ENCODE peak calls at places on chromosome 10, in ten cellular contexts. One of them, this sample, is unnamed.

GRCh38 chr10:112951349-112952281 is 1.6 kb downstream of the TCF7L2 start:
- DNase-seq in fibroblast of lung: peak
- DNase-seq in mucosa of descending colon: peak
- DNase-seq in fibroblast of the aortic adventitia: peak
- DNase-seq in OCI-LY7: peak
- DNase-seq in fibroblast of mammary gland: peak
- DNase-seq in colonic mucosa: peak
- DNase-seq in adipocyte: peak
- DNase-seq in small intestine: peak
- DNase-seq in testis: peak
- DNase-seq in this sample: peak

GRCh38 chr10:127195571-127196226 is 692 bp downstream of the INSYN2A start:
- DNase-seq in small intestine: no peak
- DNase-seq in colonic mucosa: no peak
- DNase-seq in mucosa of descending colon: no peak
- DNase-seq in fibroblast of mammary gland: peak
- DNase-seq in fibroblast of lung: peak
- DNase-seq in fibroblast of the aortic adventitia: no peak
- DNase-seq in testis: peak
- DNase-seq in OCI-LY7: no peak
- DNase-seq in adipocyte: no peak
- DNase-seq in this sample: peak

GRCh38 chr10:71218046-71218832 is 5.9 kb downstream of the UNC5B start:
- DNase-seq in mucosa of descending colon: no peak
- DNase-seq in fibroblast of the aortic adventitia: peak
- DNase-seq in colonic mucosa: no peak
- DNase-seq in fibroblast of mammary gland: peak
- DNase-seq in fibroblast of lung: peak
- DNase-seq in adipocyte: peak
- DNase-seq in small intestine: no peak
- DNase-seq in testis: no peak
- DNase-seq in OCI-LY7: no peak
- DNase-seq in this sample: no peak

GRCh38 chr10:3487228-3487627 is 297.8 kb downstream of the KLF6 start:
- DNase-seq in testis: no peak
- DNase-seq in adipocyte: no peak
- DNase-seq in OCI-LY7: no peak
- DNase-seq in fibroblast of the aortic adventitia: no peak
- DNase-seq in small intestine: no peak
- DNase-seq in fibroblast of mammary gland: no peak
- DNase-seq in mucosa of descending colon: no peak
- DNase-seq in fibroblast of lung: no peak
- DNase-seq in colonic mucosa: no peak
- DNase-seq in this sample: no peak

GRCh38 chr10:84194424-84195043 is at the start of gene CDHR1:
- DNase-seq in colonic mucosa: peak
- DNase-seq in fibroblast of the aortic adventitia: no peak
- DNase-seq in OCI-LY7: no peak
- DNase-seq in small intestine: no peak
- DNase-seq in fibroblast of lung: no peak
- DNase-seq in testis: peak
- DNase-seq in fibroblast of mammary gland: no peak
- DNase-seq in adipocyte: peak
- DNase-seq in mucosa of descending colon: peak
- DNase-seq in this sample: no peak

GRCh38 chr10:27948191-27948590 is 50.7 kb downstream of the ODAD2 start:
- DNase-seq in fibroblast of mammary gland: no peak
- DNase-seq in fibroblast of lung: peak
- DNase-seq in colonic mucosa: no peak
- DNase-seq in mucosa of descending colon: no peak
- DNase-seq in adipocyte: peak
- DNase-seq in OCI-LY7: no peak
- DNase-seq in fibroblast of the aortic adventitia: peak
- DNase-seq in small intestine: no peak
- DNase-seq in testis: no peak
- DNase-seq in this sample: no peak

GRCh38 chr10:131703941-131704340 is 196.9 kb upstream of the PPP2R2D start:
- DNase-seq in colonic mucosa: no peak
- DNase-seq in adipocyte: no peak
- DNase-seq in OCI-LY7: no peak
- DNase-seq in small intestine: no peak
- DNase-seq in mucosa of descending colon: no peak
- DNase-seq in fibroblast of the aortic adventitia: no peak
- DNase-seq in fibroblast of lung: no peak
- DNase-seq in fibroblast of mammary gland: no peak
- DNase-seq in testis: no peak
- DNase-seq in this sample: no peak

GRCh38 chr10:33913194-33913593 is 578.7 kb upstream of the NRP1 start:
- DNase-seq in testis: no peak
- DNase-seq in colonic mucosa: no peak
- DNase-seq in adipocyte: no peak
- DNase-seq in fibroblast of the aortic adventitia: no peak
- DNase-seq in mucosa of descending colon: no peak
- DNase-seq in OCI-LY7: no peak
- DNase-seq in fibroblast of lung: peak
- DNase-seq in small intestine: no peak
- DNase-seq in fibroblast of mammary gland: peak
- DNase-seq in this sample: peak

GRCh38 chr10:125691160-125691981 is 8.4 kb upstream of the TEX36 start:
- DNase-seq in mucosa of descending colon: no peak
- DNase-seq in fibroblast of mammary gland: peak
- DNase-seq in colonic mucosa: no peak
- DNase-seq in adipocyte: peak
- DNase-seq in testis: no peak
- DNase-seq in fibroblast of the aortic adventitia: no peak
- DNase-seq in small intestine: no peak
- DNase-seq in OCI-LY7: no peak
- DNase-seq in fibroblast of lung: no peak
- DNase-seq in this sample: no peak

GRCh38 chr10:133379152-133379800 is at the start of gene PAOX:
- DNase-seq in testis: peak
- DNase-seq in colonic mucosa: peak
- DNase-seq in OCI-LY7: peak
- DNase-seq in mucosa of descending colon: peak
- DNase-seq in fibroblast of mammary gland: peak
- DNase-seq in adipocyte: peak
- DNase-seq in small intestine: peak
- DNase-seq in fibroblast of the aortic adventitia: peak
- DNase-seq in fibroblast of lung: peak
- DNase-seq in this sample: peak

GRCh38 chr10:1434202-1434601 is 303.1 kb downstream of the ADARB2 start:
- DNase-seq in fibroblast of the aortic adventitia: no peak
- DNase-seq in mucosa of descending colon: no peak
- DNase-seq in adipocyte: no peak
- DNase-seq in small intestine: no peak
- DNase-seq in testis: no peak
- DNase-seq in OCI-LY7: no peak
- DNase-seq in fibroblast of mammary gland: no peak
- DNase-seq in fibroblast of lung: no peak
- DNase-seq in colonic mucosa: no peak
- DNase-seq in this sample: no peak

GRCh38 chr10:74151879-74152722 is 1.1 kb downstream of the ADK start:
- DNase-seq in colonic mucosa: no peak
- DNase-seq in small intestine: no peak
- DNase-seq in mucosa of descending colon: no peak
- DNase-seq in OCI-LY7: no peak
- DNase-seq in fibroblast of mammary gland: peak
- DNase-seq in fibroblast of the aortic adventitia: no peak
- DNase-seq in adipocyte: peak
- DNase-seq in fibroblast of lung: no peak
- DNase-seq in testis: no peak
- DNase-seq in this sample: no peak

GRCh38 chr10:74151057-74151878 is at the start of gene ADK:
- DNase-seq in colonic mucosa: peak
- DNase-seq in small intestine: peak
- DNase-seq in testis: peak
- DNase-seq in mucosa of descending colon: peak
- DNase-seq in OCI-LY7: peak
- DNase-seq in fibroblast of lung: peak
- DNase-seq in fibroblast of mammary gland: peak
- DNase-seq in fibroblast of the aortic adventitia: peak
- DNase-seq in adipocyte: peak
- DNase-seq in this sample: peak

GRCh38 chr10:74150151-74151056 is at the start of gene AP3M1:
- DNase-seq in OCI-LY7: peak
- DNase-seq in mucosa of descending colon: peak
- DNase-seq in fibroblast of lung: no peak
- DNase-seq in fibroblast of mammary gland: no peak
- DNase-seq in adipocyte: no peak
- DNase-seq in testis: peak
- DNase-seq in small intestine: no peak
- DNase-seq in fibroblast of the aortic adventitia: no peak
- DNase-seq in colonic mucosa: peak
- DNase-seq in this sample: no peak

GRCh38 chr10:74153676-74154075 is 2.7 kb downstream of the ADK start:
- DNase-seq in fibroblast of mammary gland: no peak
- DNase-seq in colonic mucosa: no peak
- DNase-seq in mucosa of descending colon: no peak
- DNase-seq in fibroblast of the aortic adventitia: no peak
- DNase-seq in fibroblast of lung: no peak
- DNase-seq in OCI-LY7: no peak
- DNase-seq in testis: no peak
- DNase-seq in small intestine: no peak
- DNase-seq in adipocyte: no peak
- DNase-seq in this sample: no peak

DNA sequence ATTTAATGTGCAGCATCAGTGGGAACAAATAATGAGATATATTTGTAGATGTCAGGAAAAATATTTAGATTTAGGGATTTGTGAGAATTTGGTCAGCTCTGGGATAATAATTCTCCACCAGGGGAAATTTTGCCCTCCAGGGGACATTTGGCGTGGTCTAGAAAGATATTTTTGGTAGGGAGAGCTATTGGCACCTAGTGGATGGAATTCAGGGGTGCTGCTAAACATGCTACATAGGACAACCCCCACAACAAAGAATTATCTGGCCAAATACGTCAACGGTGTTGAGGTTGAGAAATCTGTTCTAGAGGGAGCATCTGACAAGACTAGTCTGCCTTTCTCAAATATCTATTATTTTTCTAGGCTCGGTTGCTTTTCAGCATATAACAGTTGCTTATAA is 2.1 kb downstream of the ADK start:
- DNase-seq in small intestine: no peak
- DNase-seq in fibroblast of lung: peak
- DNase-seq in adipocyte: peak
- DNase-seq in fibroblast of mammary gland: peak
- DNase-seq in testis: no peak
- DNase-seq in OCI-LY7: no peak
- DNase-seq in colonic mucosa: no peak
- DNase-seq in mucosa of descending colon: no peak
- DNase-seq in fibroblast of the aortic adventitia: peak
- DNase-seq in this sample: peak
- H3K4me3 ChIP-seq in small intestine: no peak
- H3K4me3 ChIP-seq in fibroblast of lung: no peak
- H3K4me3 ChIP-seq in adipocyte: no peak
- H3K4me3 ChIP-seq in fibroblast of mammary gland: no peak
- H3K4me3 ChIP-seq in testis: no peak
- H3K4me3 ChIP-seq in OCI-LY7: no peak
- H3K4me3 ChIP-seq in colonic mucosa: no peak
- H3K4me3 ChIP-seq in mucosa of descending colon: no peak
- H3K4me3 ChIP-seq in fibroblast of the aortic adventitia: no peak
- H3K4me3 ChIP-seq in this sample: no peak

DNA sequence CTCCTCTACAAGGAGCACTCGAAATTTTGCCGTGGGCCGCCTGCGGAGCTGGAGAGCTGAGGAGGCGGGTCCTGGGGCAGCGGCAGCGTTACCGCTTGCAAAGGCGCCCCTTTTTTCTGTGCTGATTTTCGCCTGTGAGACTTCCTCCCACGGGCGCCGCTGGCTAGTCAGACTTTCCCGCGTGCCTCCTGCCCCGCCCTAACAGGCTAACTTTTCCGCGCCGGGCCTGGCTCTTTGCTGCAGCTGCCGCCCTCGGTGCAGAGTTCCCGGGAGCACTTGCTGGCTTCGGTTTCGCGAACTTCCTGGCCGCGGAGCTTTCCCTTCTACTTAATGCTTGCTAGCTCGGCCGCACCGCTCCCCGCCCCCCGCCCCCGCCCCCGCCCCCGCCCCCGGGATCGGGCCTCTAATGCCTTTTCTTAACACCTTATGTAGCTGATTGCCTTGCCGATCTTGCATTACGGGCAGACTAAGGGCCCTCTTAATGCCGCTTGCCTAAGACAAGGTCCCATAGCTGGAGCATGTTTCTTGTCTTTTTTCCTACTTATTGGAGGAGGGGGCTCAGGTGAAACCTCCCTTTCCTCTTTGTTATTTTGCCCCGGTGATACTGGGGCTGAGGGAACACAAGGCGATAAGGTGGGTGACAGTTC is 37.9 kb upstream of the RASGEF1A start:
- DNase-seq in small intestine: peak
- DNase-seq in fibroblast of mammary gland: peak
- DNase-seq in adipocyte: peak
- DNase-seq in OCI-LY7: no peak
- DNase-seq in testis: peak
- DNase-seq in colonic mucosa: peak
- DNase-seq in fibroblast of the aortic adventitia: peak
- DNase-seq in fibroblast of lung: peak
- DNase-seq in mucosa of descending colon: peak
- DNase-seq in this sample: peak
- H3K4me3 ChIP-seq in small intestine: peak
- H3K4me3 ChIP-seq in fibroblast of mammary gland: peak
- H3K4me3 ChIP-seq in adipocyte: peak
- H3K4me3 ChIP-seq in OCI-LY7: no peak
- H3K4me3 ChIP-seq in testis: peak
- H3K4me3 ChIP-seq in colonic mucosa: peak
- H3K4me3 ChIP-seq in fibroblast of the aortic adventitia: peak
- H3K4me3 ChIP-seq in fibroblast of lung: peak
- H3K4me3 ChIP-seq in mucosa of descending colon: no peak
- H3K4me3 ChIP-seq in this sample: peak

GRCh38 chr10:119742988-119743646 is 17.3 kb downstream of the INPP5F start:
- DNase-seq in colonic mucosa: peak
- DNase-seq in small intestine: peak
- DNase-seq in fibroblast of the aortic adventitia: no peak
- DNase-seq in fibroblast of lung: no peak
- DNase-seq in OCI-LY7: no peak
- DNase-seq in fibroblast of mammary gland: peak
- DNase-seq in testis: no peak
- DNase-seq in adipocyte: peak
- DNase-seq in mucosa of descending colon: no peak
- DNase-seq in this sample: peak
- H3K4me3 ChIP-seq in colonic mucosa: no peak
- H3K4me3 ChIP-seq in small intestine: no peak
- H3K4me3 ChIP-seq in fibroblast of the aortic adventitia: no peak
- H3K4me3 ChIP-seq in fibroblast of lung: no peak
- H3K4me3 ChIP-seq in OCI-LY7: no peak
- H3K4me3 ChIP-seq in fibroblast of mammary gland: no peak
- H3K4me3 ChIP-seq in testis: no peak
- H3K4me3 ChIP-seq in adipocyte: peak
- H3K4me3 ChIP-seq in mucosa of descending colon: no peak
- H3K4me3 ChIP-seq in this sample: no peak

DNA sequence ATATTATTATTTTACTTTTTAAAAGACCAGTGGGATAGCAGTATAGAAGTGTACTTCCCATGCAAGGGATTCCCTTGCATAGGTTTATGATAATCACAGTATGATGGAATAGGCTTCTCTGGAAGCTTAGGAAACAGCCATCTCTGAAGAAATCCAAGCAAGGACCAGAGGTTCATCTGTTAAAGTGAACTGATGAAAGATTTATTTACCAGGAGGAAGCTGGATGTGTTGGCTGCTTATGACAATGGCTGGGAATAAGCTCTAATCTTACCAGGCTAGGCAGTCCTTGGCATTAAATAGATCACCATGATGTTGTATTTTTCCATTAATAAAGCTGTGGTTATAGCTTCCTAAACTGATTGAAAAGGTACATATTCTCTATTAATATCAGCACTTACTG is 32.0 kb downstream of the FRA10AC1 start:
- DNase-seq in mucosa of descending colon: no peak
- DNase-seq in OCI-LY7: no peak
- DNase-seq in fibroblast of the aortic adventitia: no peak
- DNase-seq in colonic mucosa: no peak
- DNase-seq in small intestine: no peak
- DNase-seq in testis: no peak
- DNase-seq in fibroblast of lung: no peak
- DNase-seq in fibroblast of mammary gland: no peak
- DNase-seq in adipocyte: no peak
- DNase-seq in this sample: no peak
- H3K4me3 ChIP-seq in mucosa of descending colon: no peak
- H3K4me3 ChIP-seq in OCI-LY7: no peak
- H3K4me3 ChIP-seq in fibroblast of the aortic adventitia: no peak
- H3K4me3 ChIP-seq in colonic mucosa: no peak
- H3K4me3 ChIP-seq in small intestine: no peak
- H3K4me3 ChIP-seq in testis: no peak
- H3K4me3 ChIP-seq in fibroblast of lung: no peak
- H3K4me3 ChIP-seq in fibroblast of mammary gland: no peak
- H3K4me3 ChIP-seq in adipocyte: no peak
- H3K4me3 ChIP-seq in this sample: no peak